ENCODE peak calls at places on chromosomes 11 and 22, in ten cellular contexts. U is body of pancreas, M is MM.1S, D is cardiac fibroblast, K is psoas muscle, Q is colonic mucosa, G is AG09309, F is fibroblast of pulmonary artery, J is HCT116, I is upper lobe of left lung. P is an unnamed sample.

GRCh38 chr11:36149538-36150242 is 139.5 kb downstream of the COMMD9 start:
- DNase-seq in U (peak), M (peak), D (peak), K (peak), Q (peak), G (peak), F (peak), J (peak), I (peak), P (no peak)

GRCh38 chr22:33891455-33891854 is 28.8 kb downstream of the LARGE1 start:
- DNase-seq in U (no peak), M (no peak), D (no peak), K (no peak), Q (no peak), G (no peak), F (no peak), J (no peak), I (no peak), P (no peak)

GRCh38 chr11:73152861-73153483 is 10.9 kb upstream of the FCHSD2 start:
- DNase-seq in U (no peak), M (peak), D (no peak), K (no peak), Q (no peak), G (no peak), F (no peak), J (no peak), I (no peak), P (peak)

GRCh38 chr22:48198489-48199459 is 1436.3 kb downstream of the TBC1D22A start:
- DNase-seq in U (no peak), M (no peak), D (no peak), K (no peak), Q (peak), G (no peak), F (no peak), J (no peak), I (peak), P (no peak)

GRCh38 chr11:129590030-129590752 is 214.5 kb downstream of the BARX2 start:
- DNase-seq in U (no peak), M (no peak), D (no peak), K (no peak), Q (no peak), G (no peak), F (no peak), J (no peak), I (no peak), P (no peak)

GRCh38 chr11:129998905-129999304 is 3.7 kb downstream of the PRDM10 start:
- DNase-seq in U (no peak), M (no peak), D (no peak), K (no peak), Q (peak), G (no peak), F (no peak), J (no peak), I (no peak), P (peak)

GRCh38 chr11:132821027-132821426 is 711.3 kb downstream of the OPCML start:
- DNase-seq in U (no peak), M (no peak), D (no peak), K (no peak), Q (no peak), G (no peak), F (no peak), J (no peak), I (no peak), P (no peak)

GRCh38 chr22:37336474-37337028 is 54.2 kb downstream of the CYTH4 start:
- DNase-seq in U (no peak), M (no peak), D (no peak), K (no peak), Q (peak), G (no peak), F (no peak), J (no peak), I (no peak), P (peak)

GRCh38 chr11:9601041-9601875 is 27.8 kb downstream of the WEE1 start:
- DNase-seq in U (no peak), M (peak), D (peak), K (peak), Q (peak), G (peak), F (peak), J (no peak), I (peak), P (peak)
- H3K4me3 ChIP-seq in U (no peak), M (peak), D (no peak), K (no peak), Q (no peak), G (no peak), F (no peak), J (no peak), I (no peak), P (no peak)

GRCh38 chr11:111779118-111779517 is 12.9 kb upstream of the PPP2R1B start:
- DNase-seq in U (no peak), M (no peak), D (no peak), K (no peak), Q (no peak), G (no peak), F (no peak), J (no peak), I (no peak), P (no peak)
- TF ChIP-seq CTCF in U (no peak), M (no peak), D (no peak), K (no peak), Q (no peak), G (no peak), F (no peak), J (no peak), I (no peak), P (no peak)

GRCh38 chr11:95682552-95682951 is 107.0 kb downstream of the FAM76B start:
- DNase-seq in U (no peak), M (no peak), D (no peak), K (no peak), Q (no peak), G (no peak), F (no peak), J (no peak), I (no peak), P (no peak)
- H3K4me3 ChIP-seq in U (no peak), M (no peak), D (no peak), K (no peak), Q (no peak), G (no peak), F (no peak), J (no peak), I (no peak), P (no peak)

DNA sequence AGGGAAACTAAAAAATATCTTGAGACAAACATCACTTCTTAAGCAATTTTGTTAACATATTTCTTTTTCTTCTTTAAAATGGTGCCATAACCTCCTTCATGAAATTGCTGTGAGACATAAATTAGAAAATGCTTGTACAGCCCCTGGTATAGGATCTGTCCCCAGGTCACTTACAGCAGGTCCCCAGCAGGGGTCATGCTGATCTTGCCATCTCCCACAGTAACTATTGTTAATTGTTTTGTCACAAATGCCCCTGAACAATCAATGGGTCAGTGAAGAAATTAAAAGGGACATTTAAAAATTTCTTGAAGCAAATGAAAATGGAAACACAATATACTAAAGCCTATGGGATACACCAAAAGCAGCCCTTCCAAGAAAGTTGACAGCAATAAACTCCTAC is 99.8 kb upstream of the OR4B1 start:
- DNase-seq in U (no peak), M (peak), D (peak), K (no peak), Q (no peak), G (no peak), F (peak), J (no peak), I (no peak), P (no peak)
- TF ChIP-seq CTCF in U (peak), M (peak), D (peak), K (peak), Q (peak), G (peak), F (peak), J (peak), I (no peak), P (no peak)

GRCh38 chr11:111913031-111913861 is 712 bp downstream of the HSPB2 start:
- DNase-seq in U (no peak), M (no peak), D (peak), K (no peak), Q (no peak), G (no peak), F (no peak), J (no peak), I (no peak), P (peak)

GRCh38 chr11:111911563-111912401 is at the start of gene CRYAB:
- DNase-seq in U (peak), M (no peak), D (peak), K (peak), Q (peak), G (peak), F (peak), J (no peak), I (peak), P (peak)

GRCh38 chr11:111912535-111912934 is at the start of gene HSPB2:
- DNase-seq in U (no peak), M (no peak), D (no peak), K (peak), Q (no peak), G (no peak), F (no peak), J (no peak), I (no peak), P (no peak)

GRCh38 chr11:111916768-111917167 is 1.9 kb upstream of the C11orf52 start:
- DNase-seq in U (no peak), M (no peak), D (no peak), K (no peak), Q (no peak), G (no peak), F (no peak), J (no peak), I (no peak), P (no peak)

GRCh38 chr11:111913997-111914396 is 1.5 kb downstream of the HSPB2 start:
- DNase-seq in U (no peak), M (no peak), D (peak), K (peak), Q (no peak), G (no peak), F (peak), J (no peak), I (no peak), P (no peak)
- H3K4me3 ChIP-seq in U (no peak), M (no peak), D (peak), K (peak), Q (peak), G (no peak), F (no peak), J (no peak), I (peak), P (no peak)

DNA sequence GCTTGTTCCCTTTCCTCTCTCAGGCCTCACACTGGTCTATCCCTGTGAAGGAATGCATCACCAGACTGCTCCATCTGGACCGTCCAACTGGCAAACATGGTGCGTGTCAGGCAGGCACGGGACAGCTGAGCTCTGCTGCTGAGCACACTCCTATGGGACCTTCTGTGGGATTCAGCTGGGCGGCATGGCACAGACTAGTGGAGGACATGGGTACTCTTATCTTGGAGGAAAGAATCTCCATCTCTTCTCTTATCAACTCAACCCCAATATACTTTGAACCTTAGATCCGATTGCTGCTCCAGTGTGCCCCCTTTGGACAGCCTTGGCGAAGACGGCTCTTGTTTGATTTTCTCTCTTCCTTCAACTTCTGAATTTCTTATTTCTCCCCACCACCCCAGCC is 593.6 kb downstream of the ETS1 start:
- DNase-seq in U (no peak), M (no peak), D (no peak), K (no peak), Q (no peak), G (no peak), F (no peak), J (no peak), I (no peak), P (no peak)
- TF ChIP-seq CTCF in U (no peak), M (no peak), D (no peak), K (no peak), Q (no peak), G (no peak), F (no peak), J (no peak), I (no peak), P (no peak)

GRCh38 chr22:32204211-32204855 is 540 bp downstream of the RFPL2 start:
- DNase-seq in U (no peak), M (no peak), D (no peak), K (no peak), Q (no peak), G (no peak), F (no peak), J (no peak), I (no peak), P (peak)

GRCh38 chr22:32205974-32206773 is 1.3 kb upstream of the RFPL2 start:
- DNase-seq in U (no peak), M (no peak), D (no peak), K (no peak), Q (no peak), G (no peak), F (no peak), J (no peak), I (no peak), P (peak)

GRCh38 chr22:32206774-32207758 is 2.2 kb upstream of the RFPL2 start:
- DNase-seq in U (no peak), M (peak), D (peak), K (no peak), Q (peak), G (no peak), F (peak), J (peak), I (peak), P (peak)

GRCh38 chr22:32203181-32204105 is 1.4 kb downstream of the RFPL2 start:
- DNase-seq in U (no peak), M (no peak), D (no peak), K (no peak), Q (no peak), G (no peak), F (no peak), J (no peak), I (no peak), P (no peak)

GRCh38 chr22:32204856-32205722 is at the start of gene RFPL2:
- DNase-seq in U (no peak), M (no peak), D (peak), K (peak), Q (no peak), G (no peak), F (peak), J (peak), I (peak), P (peak)
- H3K4me3 ChIP-seq in U (no peak), M (no peak), D (no peak), K (no peak), Q (no peak), G (no peak), F (no peak), J (peak), I (peak), P (no peak)

GRCh38 chr11:106137758-106138157 is 60.3 kb downstream of the AASDHPPT start:
- DNase-seq in U (no peak), M (no peak), D (no peak), K (no peak), Q (no peak), G (no peak), F (no peak), J (no peak), I (no peak), P (no peak)

GRCh38 chr11:106137061-106137460 is 59.6 kb downstream of the AASDHPPT start:
- DNase-seq in U (no peak), M (no peak), D (no peak), K (no peak), Q (no peak), G (no peak), F (peak), J (no peak), I (no peak), P (no peak)

GRCh38 chr11:106132582-106133354 is 55.3 kb downstream of the AASDHPPT start:
- DNase-seq in U (no peak), M (no peak), D (no peak), K (no peak), Q (no peak), G (no peak), F (no peak), J (no peak), I (no peak), P (no peak)

GRCh38 chr11:106131998-106132397 is 54.5 kb downstream of the AASDHPPT start:
- DNase-seq in U (no peak), M (no peak), D (no peak), K (no peak), Q (no peak), G (no peak), F (no peak), J (no peak), I (no peak), P (no peak)

DNA sequence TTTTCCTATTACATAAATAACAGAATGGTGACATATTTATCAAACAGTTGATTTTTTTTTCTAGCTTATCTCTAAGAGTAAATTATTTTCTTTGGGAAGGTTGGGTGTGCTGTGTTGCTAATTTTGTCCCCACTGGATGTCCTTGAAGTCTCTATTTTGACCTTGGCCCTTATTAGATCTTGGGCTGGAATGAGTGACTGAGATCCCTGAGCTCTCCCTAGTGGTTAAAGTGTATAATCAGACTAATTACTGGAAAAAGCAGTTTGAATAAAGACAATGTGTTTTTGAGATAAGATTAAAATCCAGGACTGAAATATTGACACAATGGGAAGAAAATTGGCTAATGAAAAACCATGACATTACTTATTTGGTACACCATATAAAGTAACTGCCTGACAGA is 56.1 kb downstream of the AASDHPPT start:
- DNase-seq in U (no peak), M (no peak), D (peak), K (no peak), Q (no peak), G (no peak), F (no peak), J (no peak), I (no peak), P (no peak)
- TF ChIP-seq CTCF in U (no peak), M (peak), D (peak), K (no peak), Q (no peak), G (peak), F (peak), J (peak), I (no peak), P (no peak)

GRCh38 chr11:77069336-77069968 is 2.7 kb downstream of the CAPN5 start:
- DNase-seq in U (no peak), M (no peak), D (no peak), K (no peak), Q (no peak), G (no peak), F (no peak), J (no peak), I (no peak), P (no peak)

GRCh38 chr11:77069969-77070582 is 3.3 kb downstream of the CAPN5 start:
- DNase-seq in U (no peak), M (no peak), D (no peak), K (no peak), Q (no peak), G (no peak), F (no peak), J (no peak), I (no peak), P (no peak)

GRCh38 chr11:77071671-77072605 is 5.2 kb downstream of the CAPN5 start:
- DNase-seq in U (no peak), M (no peak), D (peak), K (no peak), Q (peak), G (no peak), F (no peak), J (no peak), I (no peak), P (no peak)

GRCh38 chr11:77072851-77073327 is 6.1 kb downstream of the CAPN5 start:
- DNase-seq in U (no peak), M (no peak), D (no peak), K (no peak), Q (peak), G (no peak), F (no peak), J (no peak), I (no peak), P (no peak)

DNA sequence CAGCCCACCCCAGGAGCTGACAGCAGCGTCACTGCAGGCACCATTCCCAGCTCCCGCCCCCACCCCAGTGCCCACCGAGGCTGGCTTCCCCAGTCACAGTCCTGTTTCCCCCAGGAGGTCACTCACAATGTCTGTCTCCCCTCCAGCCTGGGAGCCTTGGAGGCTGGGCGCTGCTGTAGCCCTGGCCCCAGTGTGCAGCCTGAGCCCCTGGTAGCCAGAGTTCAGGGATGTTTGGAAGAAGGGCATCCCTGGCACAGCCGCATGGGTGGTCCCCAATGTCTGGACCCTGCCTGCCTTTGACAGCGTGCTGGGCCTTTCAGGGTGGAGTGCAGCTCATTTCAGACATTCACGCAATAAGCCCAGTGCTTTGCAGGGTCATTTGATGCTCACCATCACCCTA is 4.3 kb downstream of the CAPN5 start:
- DNase-seq in U (no peak), M (no peak), D (no peak), K (no peak), Q (no peak), G (no peak), F (no peak), J (no peak), I (no peak), P (no peak)
- H3K4me3 ChIP-seq in U (no peak), M (no peak), D (no peak), K (no peak), Q (no peak), G (no peak), F (no peak), J (no peak), I (no peak), P (no peak)

GRCh38 chr11:16252373-16252772 is 104.0 kb downstream of the SOX6 start:
- DNase-seq in U (no peak), M (no peak), D (peak), K (no peak), Q (no peak), G (no peak), F (peak), J (no peak), I (no peak), P (peak)
- TF ChIP-seq CTCF in U (no peak), M (no peak), D (peak), K (no peak), Q (no peak), G (no peak), F (peak), J (peak), I (no peak), P (no peak)